ENCODE peak calls at places on chromosomes 1 and 21, in six cellular contexts. R is EH; A is stimulated activated CD8-positive, alpha-beta memory T cell treated with anti-CD3 and anti-CD28 coated beads, Interleukin-15, amount 100 ng/mL, for 24 hours; N is NAMALWA; E is lower leg skin; B is left cardiac atrium. G is an unnamed sample.

GRCh38 chr1:95021085-95021484 is 51.7 kb downstream of the ALG14 start:
- DNase-seq in R (no peak), E (no peak), B (no peak), A (no peak), N (no peak), G (no peak)

GRCh38 chr1:205259361-205259832 is 31.7 kb downstream of the TMCC2 start:
- DNase-seq in B (no peak), R (peak; percentile 43), N (peak; percentile 55), A (no peak), E (no peak), G (no peak)

GRCh38 chr1:245987222-245987545 is 519.9 kb downstream of the SMYD3 start:
- DNase-seq in N (no peak), E (no peak), B (no peak), A (no peak), R (no peak), G (no peak)

GRCh38 chr21:42513985-42514882 is 582 bp downstream of the SLC37A1 start:
- DNase-seq in N (peak; percentile 61), B (peak; percentile 62), E (peak; percentile 91), A (no peak), R (peak; percentile 13), G (no peak)

GRCh38 chr1:181099152-181100014 is 10.9 kb downstream of the IER5 start:
- DNase-seq in R (peak; percentile 83), E (no peak), A (no peak), B (no peak), N (no peak), G (no peak)

GRCh38 chr21:36661511-36662309 is 37.2 kb upstream of the SIM2 start:
- DNase-seq in R (peak; percentile 48), B (no peak), E (no peak), A (no peak), N (no peak), G (no peak)

GRCh38 chr1:13730751-13731482 is 30.9 kb downstream of the PRDM2 start:
- DNase-seq in N (peak; percentile 100), B (peak; percentile 27), R (no peak), E (peak; percentile 87), A (peak; percentile 32), G (no peak)

GRCh38 chr1:41358152-41358937 is 2.9 kb upstream of the FOXO6 start:
- DNase-seq in A (no peak), N (no peak), E (peak; percentile 87), B (peak; percentile 58), R (no peak), G (no peak)

GRCh38 chr1:85200367-85200869 is 398 bp downstream of the SYDE2 start:
- DNase-seq in A (no peak), N (peak; percentile 64), R (peak; percentile 39), E (peak; percentile 90), B (peak; percentile 42), G (no peak)

GRCh38 chr1:235781807-235782206 is 84.9 kb downstream of the LYST start:
- DNase-seq in N (no peak), R (peak; percentile 66), A (no peak), E (no peak), B (no peak), G (no peak)

GRCh38 chr1:233904979-233905415 is 521 bp downstream of the SLC35F3 start:
- DNase-seq in E (no peak), A (no peak), R (peak; percentile 17), B (no peak), N (no peak), G (no peak)

GRCh38 chr1:24357011-24357410 is 37.9 kb downstream of the GRHL3 start:
- DNase-seq in R (no peak), A (no peak), N (no peak), B (no peak), E (no peak), G (no peak)

GRCh38 chr1:206895320-206895719 is 1.9 kb upstream of the IL24 start:
- DNase-seq in N (no peak), E (no peak), R (no peak), B (no peak), A (no peak), G (no peak)

GRCh38 chr1:168893359-168893791 is 164.4 kb upstream of the DPT start:
- DNase-seq in A (no peak), R (no peak), E (peak; percentile 85), B (peak; percentile 27), N (no peak), G (no peak)

GRCh38 chr1:240712014-240712731 is 100.2 kb upstream of the GREM2 start:
- DNase-seq in R (peak; percentile 94), E (no peak), N (no peak), A (no peak), B (no peak), G (peak; percentile 8)

GRCh38 chr1:159200759-159201158 is 3.9 kb upstream of the ACKR1 start:
- DNase-seq in E (no peak), B (no peak), A (no peak), N (no peak), R (no peak), G (no peak)

GRCh38 chr1:198117267-198117666 is 39.5 kb upstream of the NEK7 start:
- DNase-seq in E (no peak), A (no peak), B (no peak), R (peak; percentile 53), N (no peak), G (no peak)

GRCh38 chr1:170634293-170634692 is 29.6 kb upstream of the PRRX1 start:
- DNase-seq in N (no peak), A (no peak), R (peak; percentile 94), B (no peak), E (no peak), G (peak; percentile 44)

GRCh38 chr1:156664949-156665411 is 12.2 kb downstream of the NES start:
- DNase-seq in N (no peak), B (peak; percentile 80), E (no peak), A (no peak), R (peak; percentile 86), G (no peak)

GRCh38 chr1:89085781-89086180 is 20.8 kb upstream of the GBP1 start:
- DNase-seq in N (peak; percentile 63), E (no peak), B (no peak), A (no peak), R (peak; percentile 58), G (peak; percentile 15)

GRCh38 chr1:110152133-110152785 is 2.0 kb downstream of the SLC6A17 start:
- DNase-seq in R (peak; percentile 70), B (no peak), E (no peak), A (no peak), N (no peak), G (no peak)

GRCh38 chr1:6197746-6198427 is 1.5 kb downstream of the RPL22 start:
- DNase-seq in B (no peak), A (no peak), N (no peak), E (no peak), R (no peak), G (no peak)

GRCh38 chr1:65299328-65299727 is 10.0 kb upstream of the DNAJC6 start:
- DNase-seq in N (no peak), B (no peak), E (no peak), A (no peak), R (no peak), G (no peak)

GRCh38 chr1:233627376-233627775 is 13.5 kb downstream of the KCNK1 start:
- DNase-seq in B (no peak), R (no peak), A (no peak), N (no peak), E (no peak), G (no peak)

GRCh38 chr1:2604156-2604853 is 17.7 kb downstream of the PRXL2B start:
- DNase-seq in E (peak; percentile 70), B (no peak), A (no peak), N (no peak), R (no peak), G (no peak)

GRCh38 chr1:64065571-64065970 is 137.9 kb upstream of the UBE2U start:
- DNase-seq in A (no peak), N (no peak), E (no peak), B (no peak), R (no peak), G (no peak)

GRCh38 chr1:87718241-87718950 is 389.7 kb downstream of the LMO4 start:
- DNase-seq in A (no peak), B (no peak), N (no peak), E (no peak), R (peak; percentile 37), G (no peak)

GRCh38 chr21:45228171-45228641 is 59.5 kb downstream of the POFUT2 start:
- DNase-seq in A (peak; percentile 38), B (no peak), R (peak; percentile 99), E (no peak), N (no peak), G (peak; percentile 97)

GRCh38 chr21:40760811-40761210 is 86.1 kb downstream of the DSCAM start:
- DNase-seq in E (peak; percentile 21), B (no peak), A (no peak), R (peak; percentile 71), N (no peak), G (no peak)

GRCh38 chr1:159857889-159858288 is 4.6 kb downstream of the VSIG8 start:
- DNase-seq in R (no peak), E (no peak), B (no peak), N (no peak), A (no peak), G (no peak)

GRCh38 chr1:160428655-160429054 is 28.3 kb downstream of the VANGL2 start:
- DNase-seq in R (peak; percentile 48), A (no peak), N (peak; percentile 65), E (no peak), B (peak; percentile 58), G (no peak)

GRCh38 chr1:84069236-84069845 is 70.4 kb upstream of the TTLL7 start:
- DNase-seq in A (no peak), N (peak; percentile 11), B (no peak), R (no peak), E (no peak), G (no peak)